ENCODE peak calls at places on chromosomes 12 and 14, in four cellular contexts. J is psoas muscle, P is dorsolateral prefrontal cortex, W is lung. F is an unnamed sample.

GRCh38 chr12:48281811-48282210 is 68.9 kb downstream of the ZNF641 start:
- DNase-seq in W (no peak), P (no peak), J (no peak), F (no peak)

GRCh38 chr14:55212611-55213010 is 21.2 kb upstream of the DLGAP5 start:
- DNase-seq in W (no peak), P (no peak), J (no peak), F (no peak)

GRCh38 chr14:65958664-65959562 is 527.3 kb upstream of the CCDC196 start:
- DNase-seq in J (no peak), W (no peak), P (no peak), F (no peak)

GRCh38 chr14:100674428-100674827 is 52.3 kb upstream of the DLK1 start:
- DNase-seq in P (no peak), W (no peak), J (no peak), F (no peak)

GRCh38 chr12:93361159-93361919 is 16.4 kb upstream of the NUDT4 start:
- DNase-seq in J (peak; percentile 90), P (peak; percentile 78), W (no peak), F (no peak)

GRCh38 chr12:26401874-26402273 is 206.5 kb downstream of the SSPN start:
- DNase-seq in J (no peak), P (no peak), W (no peak), F (no peak)

GRCh38 chr12:19398376-19399363 is 40.6 kb upstream of the AEBP2 start:
- DNase-seq in W (no peak), P (no peak), J (no peak), F (no peak)

GRCh38 chr12:24042651-24043050 is 93.2 kb upstream of the SOX5 start:
- DNase-seq in P (no peak), J (no peak), W (no peak), F (no peak)

GRCh38 chr12:83365317-83365716 is 678.6 kb downstream of the TMTC2 start:
- DNase-seq in J (no peak), W (no peak), P (no peak), F (no peak)

GRCh38 chr12:113929312-113929989 is 36.7 kb downstream of the RBM19 start:
- DNase-seq in P (no peak), J (no peak), W (no peak), F (no peak)

GRCh38 chr12:46363582-46364299 is 8.8 kb downstream of the SLC38A2 start:
- DNase-seq in J (no peak), P (no peak), W (no peak), F (no peak)
- H3K27ac ChIP-seq in J (peak overlapping the region; percentile 42), P (no peak overlapping the region), W (no peak overlapping the region), F (no peak overlapping the region)

DNA sequence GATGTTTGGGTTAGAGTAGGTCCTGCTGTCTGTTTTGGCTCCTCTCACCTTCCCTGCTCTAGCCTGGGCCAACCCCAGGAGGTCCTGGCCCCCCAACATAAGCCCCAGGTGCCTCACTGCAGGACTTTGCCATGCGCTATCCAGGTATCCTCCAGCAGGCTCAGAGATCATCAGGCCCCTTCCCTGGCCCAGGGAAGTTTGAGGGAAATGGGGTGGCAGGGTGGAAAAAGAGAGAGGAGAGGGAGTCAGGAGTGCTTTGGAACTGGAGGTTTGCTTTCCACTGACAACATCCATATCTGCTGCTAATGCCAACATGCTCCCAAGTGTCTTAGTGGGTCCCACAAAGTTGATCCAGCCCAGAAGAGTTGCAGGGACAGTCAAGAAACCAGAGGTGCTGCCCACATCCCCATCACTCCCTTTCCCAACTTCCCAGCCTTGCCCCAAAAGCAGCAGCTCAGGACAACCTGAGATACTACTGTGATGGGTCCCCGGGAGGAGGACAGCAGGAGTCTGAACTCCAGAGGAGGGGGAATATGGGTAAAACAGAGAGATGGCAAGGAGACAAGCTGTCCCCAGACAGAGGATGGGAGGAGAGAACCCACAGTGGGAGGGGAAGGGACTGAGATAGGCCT is 677 bp downstream of the TNS2 start:
- DNase-seq in W (peak; percentile 29), P (no peak), J (no peak), F (no peak)
- H3K4me3 ChIP-seq in W (peak overlapping the region; percentile 73), P (peak overlapping the region; percentile 66), J (peak overlapping the region; percentile 86), F (peak overlapping the region; percentile 73)

DNA sequence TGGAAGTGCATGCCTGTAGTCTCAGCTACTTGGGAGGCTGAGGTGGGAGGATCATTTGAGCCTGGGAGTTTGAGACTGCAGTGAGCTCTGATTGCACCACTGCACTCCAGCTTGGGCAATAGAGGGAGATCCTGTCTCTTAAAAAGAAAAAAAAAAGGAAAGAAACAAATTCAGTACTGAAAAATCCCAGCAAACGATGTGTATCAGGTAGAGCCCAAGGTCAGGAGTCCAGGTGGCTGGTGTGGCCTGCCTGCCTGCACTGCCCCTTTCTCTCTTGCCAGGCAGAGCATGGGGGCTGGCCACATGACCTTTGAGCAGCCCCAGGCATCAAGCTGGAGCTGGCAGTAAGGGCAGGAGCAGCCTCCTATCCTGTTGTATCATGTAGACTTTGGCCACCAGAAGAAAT is 31.8 kb downstream of the ELK3 start:
- DNase-seq in J (no peak), W (no peak), P (no peak), F (no peak)
- H3K27ac ChIP-seq in J (no peak overlapping the region), W (no peak overlapping the region), P (no peak overlapping the region), F (peak overlapping the region; percentile 4)

DNA sequence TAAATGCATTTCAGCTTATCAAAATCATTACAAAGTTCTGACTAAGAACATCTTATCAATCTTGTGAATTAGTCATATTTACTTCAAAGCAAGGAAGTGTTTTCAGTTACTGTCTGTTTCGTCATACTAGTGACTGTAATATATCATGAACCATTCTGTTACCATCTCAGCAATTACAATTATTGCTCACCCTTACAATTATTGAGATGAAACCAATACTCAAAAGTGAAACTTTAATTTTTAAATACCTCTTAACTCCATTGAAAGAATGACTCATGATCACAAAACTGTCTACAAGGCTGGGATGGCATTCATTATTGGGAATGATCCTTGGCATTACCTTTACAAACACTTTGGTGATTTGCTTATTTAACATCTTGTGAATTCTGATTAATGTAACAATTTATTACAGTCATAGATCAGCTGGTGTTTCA is 90.3 kb downstream of the RPS6KA5 start:
- DNase-seq in J (no peak), W (no peak), P (no peak), F (no peak)
- H3K4me3 ChIP-seq in J (no peak overlapping the region), W (no peak overlapping the region), P (no peak overlapping the region), F (no peak overlapping the region)

DNA sequence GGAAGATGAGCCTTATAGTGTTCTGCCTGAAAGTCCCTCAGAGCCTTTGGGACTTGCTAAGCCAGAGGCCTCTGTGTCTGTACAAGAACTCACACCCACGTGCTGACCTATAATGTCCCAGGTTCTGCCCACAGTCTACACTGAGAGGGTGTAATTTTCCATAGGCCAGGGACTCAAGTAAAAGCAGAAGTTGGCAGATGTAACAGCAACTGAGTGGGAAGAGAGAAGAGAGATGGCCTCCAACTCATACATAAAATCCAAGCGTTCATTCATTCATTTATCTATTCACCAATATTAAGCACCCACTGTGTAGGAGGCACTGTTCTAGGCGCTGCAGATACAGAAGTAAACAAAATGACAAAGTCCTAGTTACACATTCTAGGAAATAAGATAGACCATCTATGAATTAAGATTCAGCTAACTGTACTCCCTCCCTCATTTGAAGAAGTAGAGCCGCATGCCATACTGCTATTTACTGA is 41.7 kb upstream of the MDM1 start:
- DNase-seq in W (no peak), P (no peak), J (no peak), F (no peak)
- H3K27ac ChIP-seq in W (no peak overlapping the region), P (no peak overlapping the region), J (peak overlapping the region; percentile 68), F (no peak overlapping the region)

GRCh38 chr14:51925980-51926379 is 63.4 kb upstream of the RTRAF start:
- DNase-seq in P (no peak), W (no peak), J (no peak), F (no peak)

GRCh38 chr14:51924600-51924999 is 64.2 kb downstream of the GNG2 start:
- DNase-seq in W (no peak), J (no peak), P (no peak), F (no peak)

GRCh38 chr14:51926449-51926848 is 62.9 kb upstream of the RTRAF start:
- DNase-seq in W (no peak), P (no peak), J (no peak), F (no peak)

GRCh38 chr14:51921026-51921425 is 60.6 kb downstream of the GNG2 start:
- DNase-seq in P (no peak), W (no peak), J (no peak), F (no peak)

GRCh38 chr14:51922624-51923023 is 62.2 kb downstream of the GNG2 start:
- DNase-seq in P (no peak), W (no peak), J (no peak), F (no peak)
- H3K4me3 ChIP-seq in P (peak overlapping the region; percentile 19), W (no peak overlapping the region), J (no peak overlapping the region), F (no peak overlapping the region)